ENCODE peak calls at places on chromosomes 16 and 17, in five cellular contexts. T is NCI-H524; M is effector memory CD4-positive, alpha-beta T cell; D is left ventricle myocardium superior; E is GM13977. Z is an unnamed sample.

GRCh38 chr17:80786470-80786869 is 205.2 kb upstream of the CHMP6 start:
- DNase-seq in E (no peak), M (no peak), T (peak), D (no peak), Z (no peak)

GRCh38 chr17:3590231-3590630 is 19.0 kb downstream of the TRPV1 start:
- DNase-seq in E (no peak), T (no peak), D (no peak), M (no peak), Z (no peak)

GRCh38 chr16:20612551-20613470 is 36.6 kb upstream of the ACSM2B start:
- DNase-seq in E (no peak), T (peak), M (no peak), D (peak), Z (no peak)

GRCh38 chr17:22514315-22514714 is 822.0 kb downstream of the KCNJ18 start:
- DNase-seq in T (no peak), E (no peak), D (no peak), M (no peak), Z (no peak)

GRCh38 chr17:57699751-57700186 is 45.3 kb downstream of the CCDC182 start:
- DNase-seq in D (no peak), M (no peak), E (no peak), T (no peak), Z (no peak)

GRCh38 chr16:87441886-87442580 is 49.9 kb downstream of the MAP1LC3B start:
- DNase-seq in T (no peak), E (no peak), D (no peak), M (no peak), Z (no peak)

GRCh38 chr16:84988328-84989080 is 22.8 kb downstream of the ZDHHC7 start:
- DNase-seq in E (no peak), T (no peak), M (no peak), D (peak), Z (no peak)

GRCh38 chr17:61416540-61417363 is 17.1 kb downstream of the TBX2 start:
- DNase-seq in M (peak), E (peak), T (peak), D (peak), Z (no peak)

GRCh38 chr17:50204431-50204830 is 3.0 kb upstream of the COL1A1 start:
- DNase-seq in E (no peak), T (no peak), M (no peak), D (no peak), Z (no peak)

GRCh38 chr17:80945736-80946135 is 45.9 kb upstream of the CHMP6 start:
- DNase-seq in M (no peak), T (no peak), E (no peak), D (no peak), Z (no peak)

GRCh38 chr16:48133455-48134226 is 22.2 kb downstream of the ABCC12 start:
- DNase-seq in T (no peak), E (no peak), D (no peak), M (no peak), Z (no peak)

GRCh38 chr16:19008245-19008644 is 24.5 kb downstream of the TMC7 start:
- DNase-seq in D (no peak), E (no peak), T (no peak), M (no peak), Z (no peak)

GRCh38 chr17:2749058-2749783 is at the start of gene CCDC92B:
- DNase-seq in M (no peak), E (no peak), D (no peak), T (peak), Z (no peak)

GRCh38 chr16:16071631-16072244 is 122.3 kb downstream of the ABCC1 start:
- DNase-seq in M (no peak), E (no peak), D (peak), T (no peak), Z (no peak)

GRCh38 chr16:782766-783403 is 5.3 kb downstream of the RPUSD1 start:
- DNase-seq in T (no peak), M (no peak), E (no peak), D (no peak), Z (no peak)

GRCh38 chr16:3235856-3236669 is 1.1 kb upstream of the ZNF200 start:
- DNase-seq in D (peak), E (no peak), M (peak), T (no peak), Z (no peak)

GRCh38 chr17:78969865-78970264 is 9.9 kb downstream of the LGALS3BP start:
- DNase-seq in M (no peak), T (no peak), E (no peak), D (no peak), Z (no peak)

GRCh38 chr17:82008941-82009405 is 13.7 kb downstream of the CENPX start:
- DNase-seq in M (no peak), E (no peak), T (no peak), D (peak), Z (no peak)

GRCh38 chr16:11470676-11471415 is 115.9 kb downstream of the LITAF start:
- DNase-seq in M (no peak), T (peak), D (no peak), E (no peak), Z (no peak)

GRCh38 chr17:56440391-56440790 is 153.1 kb upstream of the NOG start:
- DNase-seq in M (no peak), D (no peak), T (no peak), E (no peak), Z (no peak)

Z was measured in GM12864.